ENCODE peak calls at places on chromosomes 7 and 10, in eight cellular contexts. K is adrenal gland; J is CD8-positive, alpha-beta T cell; H is IMR-90; E is Peyer's patch; F is cardiac muscle cell; L is psoas muscle; Z is prostate gland. C is an unnamed sample.

GRCh38 chr7:16801111-16801542 is 3.7 kb downstream of the AGR2 start:
- DNase-seq in K (peak; percentile 31), J (no peak), H (peak; percentile 83), E (no peak), F (peak; percentile 55), L (no peak), Z (no peak), C (no peak)

GRCh38 chr10:9254353-9254752 is 1199.9 kb downstream of the GATA3 start:
- DNase-seq in K (no peak), J (no peak), H (peak; percentile 64), E (no peak), F (no peak), L (no peak), Z (no peak), C (no peak)

GRCh38 chr10:93294004-93294403 is 188.1 kb downstream of the MYOF start:
- DNase-seq in K (peak; percentile 9), J (no peak), H (no peak), E (no peak), F (no peak), L (no peak), Z (no peak), C (no peak)

GRCh38 chr10:100020883-100021248 is 11.1 kb upstream of the DNMBP start:
- DNase-seq in K (no peak), J (no peak), H (no peak), E (no peak), F (no peak), L (no peak), Z (no peak), C (no peak)

GRCh38 chr7:45036317-45036716 is 36.3 kb downstream of the CCM2 start:
- DNase-seq in K (no peak), J (no peak), H (no peak), E (no peak), F (no peak), L (no peak), Z (no peak), C (no peak)

GRCh38 chr10:44864042-44864436 is 47.1 kb upstream of the TMEM72 start:
- DNase-seq in K (peak; percentile 9), J (no peak), H (no peak), E (peak; percentile 46), F (peak; percentile 49), L (no peak), Z (no peak), C (peak; percentile 82)

GRCh38 chr7:133675510-133676218 is 422.8 kb downstream of the EXOC4 start:
- DNase-seq in K (no peak), J (no peak), H (peak; percentile 24), E (no peak), F (no peak), L (no peak), Z (no peak), C (no peak)

GRCh38 chr7:48077438-48077837 is 11.6 kb upstream of the UPP1 start:
- DNase-seq in K (no peak), J (no peak), H (no peak), E (no peak), F (no peak), L (no peak), Z (no peak), C (no peak)

GRCh38 chr10:17056781-17057191 is 72.8 kb downstream of the CUBN start:
- DNase-seq in K (no peak), J (no peak), H (peak; percentile 83), E (no peak), F (no peak), L (no peak), Z (no peak), C (no peak)

GRCh38 chr7:153457796-153458195 is 594.4 kb upstream of the DPP6 start:
- DNase-seq in K (no peak), J (no peak), H (no peak), E (no peak), F (no peak), L (no peak), Z (no peak), C (no peak)

GRCh38 chr10:78520737-78521430 is 487.2 kb downstream of the RPS24 start:
- DNase-seq in K (peak; percentile 20), J (no peak), H (peak; percentile 65), E (no peak), F (peak; percentile 29), L (no peak), Z (no peak), C (no peak)

GRCh38 chr10:128031216-128031615 is 95.0 kb downstream of the MKI67 start:
- DNase-seq in K (no peak), J (no peak), H (no peak), E (no peak), F (no peak), L (no peak), Z (no peak), C (no peak)

GRCh38 chr7:48088559-48089414 is at the start of gene UPP1:
- DNase-seq in K (peak; percentile 96), J (peak; percentile 92), H (peak; percentile 90), E (peak; percentile 98), F (peak; percentile 81), L (peak; percentile 94), Z (peak; percentile 77), C (peak; percentile 90)

GRCh38 chr7:70270149-70270548 is 671.9 kb downstream of the AUTS2 start:
- DNase-seq in K (no peak), J (no peak), H (no peak), E (no peak), F (no peak), L (no peak), Z (no peak), C (no peak)

GRCh38 chr10:79116801-79117723 is 48.3 kb downstream of the ZMIZ1 start:
- DNase-seq in K (peak; percentile 58), J (no peak), H (peak; percentile 77), E (peak; percentile 73), F (peak; percentile 56), L (peak; percentile 48), Z (no peak), C (peak; percentile 73)

GRCh38 chr7:54260868-54261475 is 281.2 kb upstream of the VSTM2A start:
- DNase-seq in K (no peak), J (no peak), H (no peak), E (no peak), F (no peak), L (no peak), Z (no peak), C (no peak)

GRCh38 chr10:110220383-110220782 is 13.0 kb downstream of the MXI1 start:
- DNase-seq in K (peak; percentile 83), J (no peak), H (no peak), E (no peak), F (no peak), L (no peak), Z (no peak), C (peak; percentile 59)

GRCh38 chr7:86747698-86748097 is 104.0 kb downstream of the GRM3 start:
- DNase-seq in K (no peak), J (no peak), H (no peak), E (no peak), F (no peak), L (no peak), Z (no peak), C (no peak)

GRCh38 chr10:63738410-63738809 is 217.2 kb downstream of the REEP3 start:
- DNase-seq in K (peak; percentile 58), J (no peak), H (peak; percentile 59), E (peak; percentile 82), F (no peak), L (no peak), Z (no peak), C (no peak)

GRCh38 chr7:30901856-30902255 is 9.8 kb upstream of the AQP1 start:
- DNase-seq in K (no peak), J (no peak), H (no peak), E (no peak), F (no peak), L (no peak), Z (no peak), C (no peak)
- H3K4me1 ChIP-seq in K (peaks cover 21% of the 10 kb centered on the region), J (no peaks in the 10 kb centered on the region), H (peaks cover 11% of the 10 kb centered on the region), E (no peaks in the 10 kb centered on the region), F (peaks cover 8% of the 10 kb centered on the region), L (no peaks in the 10 kb centered on the region), Z (no peaks in the 10 kb centered on the region), C (peaks cover 31% of the 10 kb centered on the region)

DNA sequence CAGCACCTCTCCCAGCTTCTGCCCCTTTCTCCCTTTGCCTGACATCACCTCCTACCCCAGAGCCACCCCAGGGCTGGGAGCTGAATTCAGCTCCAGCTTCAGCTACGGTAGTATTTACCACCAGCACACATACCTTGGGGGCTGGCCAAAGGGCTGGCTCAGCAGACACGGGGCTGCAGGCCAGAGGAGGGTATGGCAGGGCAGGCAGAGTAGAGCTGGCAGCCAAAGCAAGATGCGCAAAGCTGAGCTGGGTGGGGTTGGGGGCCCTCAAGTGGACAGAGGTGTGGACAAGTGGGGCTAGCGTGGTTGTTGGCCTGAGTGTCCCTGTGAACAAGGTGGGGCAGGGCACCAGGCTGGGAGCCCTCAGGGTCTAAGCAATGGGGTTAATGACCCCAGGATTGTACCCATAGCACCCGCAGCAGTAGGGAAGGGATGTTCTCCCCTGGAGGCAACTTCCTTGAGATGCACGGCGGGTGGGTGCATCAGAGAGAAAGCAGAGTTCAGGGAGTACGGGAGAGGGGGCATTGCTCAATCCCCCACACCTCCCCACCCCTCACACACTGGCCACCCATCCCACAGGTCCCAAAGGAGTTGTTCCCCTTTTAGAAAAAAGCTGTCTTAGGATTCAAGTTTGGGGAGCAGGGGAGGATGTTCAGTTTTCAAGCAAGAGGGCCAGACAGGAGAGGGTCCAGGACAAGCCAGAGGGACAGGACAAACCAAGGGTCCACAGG is 8.0 kb downstream of the VSIR start:
- DNase-seq in K (no peak), J (no peak), H (peak; percentile 30), E (no peak), F (no peak), L (no peak), Z (no peak), C (no peak)
- H3K4me3 ChIP-seq in K (no peak overlapping the region), J (no peak overlapping the region), H (no peak overlapping the region), E (no peak overlapping the region), F (no peak overlapping the region), L (no peak overlapping the region), Z (no peak overlapping the region), C (no peak overlapping the region)

GRCh38 chr10:12466701-12467100 is 117.4 kb downstream of the CAMK1D start:
- DNase-seq in K (no peak), J (no peak), H (peak; percentile 18), E (no peak), F (no peak), L (no peak), Z (no peak), C (no peak)

GRCh38 chr10:12471135-12471534 is 121.8 kb downstream of the CAMK1D start:
- DNase-seq in K (no peak), J (no peak), H (no peak), E (no peak), F (no peak), L (no peak), Z (no peak), C (peak; percentile 53)

GRCh38 chr10:12465385-12466136 is 116.2 kb downstream of the CAMK1D start:
- DNase-seq in K (no peak), J (no peak), H (peak; percentile 26), E (no peak), F (no peak), L (no peak), Z (no peak), C (no peak)

GRCh38 chr10:12470719-12471118 is 121.4 kb downstream of the CAMK1D start:
- DNase-seq in K (no peak), J (no peak), H (no peak), E (no peak), F (no peak), L (no peak), Z (no peak), C (no peak)

GRCh38 chr10:12469345-12469744 is 120.0 kb downstream of the CAMK1D start:
- DNase-seq in K (no peak), J (no peak), H (no peak), E (no peak), F (no peak), L (no peak), Z (no peak), C (no peak)
- TF ChIP-seq CTCF in K (no peak), J (no peak), H (no peak), E (no peak), F (no peak), L (no peak), Z (no peak), C (no peak)

GRCh38 chr10:116212756-116213155 is 60.2 kb downstream of the GFRA1 start:
- DNase-seq in K (no peak), J (no peak), H (no peak), E (no peak), F (no peak), L (no peak), Z (no peak), C (no peak)
- H3K4me1 ChIP-seq in K (no peaks in the 10 kb centered on the region), J (no peaks in the 10 kb centered on the region), H (peaks cover 8% of the 10 kb centered on the region), E (no peaks in the 10 kb centered on the region), F (peaks cover 6% of the 10 kb centered on the region), L (no peaks in the 10 kb centered on the region), Z (no peaks in the 10 kb centered on the region), C (no peaks in the 10 kb centered on the region)

C was measured in pancreas.